ENCODE peak calls at places on chromosomes 7 and 10, in six cellular contexts. F is hepatocyte, X is PC-3, W is neural progenitor cell, O is GM23338, N is GM23248. T is an unnamed sample.

GRCh38 chr10:118818621-118819221 is 64.0 kb upstream of the CACUL1 start:
- DNase-seq in F (no peak), X (no peak), W (no peak), O (no peak), N (no peak), T (no peak)

GRCh38 chr10:71067098-71067760 is 145.1 kb upstream of the UNC5B start:
- DNase-seq in F (no peak), X (no peak), W (no peak), O (no peak), N (no peak), T (no peak)

GRCh38 chr10:72097448-72098300 is 9.3 kb upstream of the SPOCK2 start:
- DNase-seq in F (peak), X (peak), W (no peak), O (no peak), N (peak), T (no peak)

GRCh38 chr7:51304729-51305128 is 11.9 kb downstream of the COBL start:
- DNase-seq in F (no peak), X (peak), W (no peak), O (no peak), N (no peak), T (no peak)

GRCh38 chr10:131176907-131177306 is 134.6 kb downstream of the TCERG1L start:
- DNase-seq in F (no peak), X (no peak), W (no peak), O (no peak), N (no peak), T (no peak)

GRCh38 chr10:12628964-12629766 is 279.8 kb downstream of the CAMK1D start:
- DNase-seq in F (peak), X (peak), W (peak), O (no peak), N (no peak), T (no peak)

GRCh38 chr7:120996983-120997334 is 8.4 kb downstream of the CPED1 start:
- DNase-seq in F (no peak), X (no peak), W (no peak), O (no peak), N (no peak), T (no peak)

GRCh38 chr10:84452006-84452405 is 123.6 kb downstream of the CCSER2 start:
- DNase-seq in F (no peak), X (no peak), W (no peak), O (peak), N (peak), T (no peak)

GRCh38 chr10:74384615-74385213 is 233.7 kb downstream of the ADK start:
- DNase-seq in F (no peak), X (no peak), W (no peak), O (no peak), N (no peak), T (no peak)

GRCh38 chr7:81004098-81004497 is 85.2 kb upstream of the SEMA3C start:
- DNase-seq in F (no peak), X (peak), W (no peak), O (no peak), N (peak), T (no peak)

GRCh38 chr10:86867149-86867548 is 90.3 kb downstream of the MMRN2 start:
- DNase-seq in F (no peak), X (no peak), W (no peak), O (no peak), N (no peak), T (no peak)

GRCh38 chr10:132912685-132913558 is 29.4 kb downstream of the CFAP46 start:
- DNase-seq in F (no peak), X (no peak), W (peak), O (peak), N (no peak), T (no peak)

GRCh38 chr10:75143353-75143752 is 31.9 kb downstream of the SAMD8 start:
- DNase-seq in F (no peak), X (no peak), W (no peak), O (no peak), N (peak), T (no peak)

GRCh38 chr10:63711361-63711760 is 190.2 kb downstream of the REEP3 start:
- DNase-seq in F (peak), X (peak), W (peak), O (peak), N (no peak), T (no peak)

GRCh38 chr10:31745612-31746376 is 182.8 kb downstream of the ARHGAP12 start:
- DNase-seq in F (no peak), X (peak), W (no peak), O (no peak), N (peak), T (no peak)

GRCh38 chr10:79349072-79349491 is 1.8 kb downstream of the PPIF start:
- DNase-seq in F (no peak), X (no peak), W (no peak), O (no peak), N (no peak), T (no peak)

GRCh38 chr7:143882611-143883078 is 19.3 kb downstream of the TCAF1 start:
- DNase-seq in F (peak), X (no peak), W (peak), O (peak), N (peak), T (no peak)

GRCh38 chr7:140983802-140984201 is 30.9 kb downstream of the MRPS33 start:
- DNase-seq in F (no peak), X (peak), W (peak), O (peak), N (no peak), T (peak)

DNA sequence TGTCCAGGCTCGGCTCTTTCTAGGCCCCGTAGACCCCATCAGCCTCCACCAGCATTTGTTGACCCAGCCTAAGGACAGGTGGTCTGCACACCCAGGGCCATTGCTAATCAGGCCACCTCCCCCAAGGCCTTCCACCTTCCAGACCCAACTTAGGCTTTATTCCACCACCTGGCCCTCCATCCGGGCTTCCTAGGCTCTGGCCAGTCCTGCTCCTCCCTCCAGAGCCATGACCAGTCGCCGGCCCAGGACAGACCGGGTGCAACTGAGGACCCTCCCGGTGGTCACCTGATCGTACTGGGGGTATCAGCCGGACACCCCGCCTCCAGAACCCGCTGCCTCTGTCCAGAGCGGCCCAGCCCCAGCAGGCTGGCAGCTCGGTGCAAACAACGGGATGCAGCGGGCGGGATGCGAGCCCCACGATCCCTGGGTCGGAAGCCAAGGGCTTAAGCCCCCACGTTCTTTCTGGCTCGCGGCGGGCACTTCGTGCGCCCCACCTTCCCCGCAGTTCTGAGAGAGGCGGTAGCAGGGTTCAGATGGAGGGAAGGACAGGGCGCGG is 545 bp downstream of the NACAD start:
- DNase-seq in F (no peak), X (no peak), W (peak), O (peak), N (no peak), T (no peak)
- H3K4me3 ChIP-seq in F (peak), X (no peak), W (peak), O (peak), N (no peak), T (no peak)

GRCh38 chr10:91924212-91925021 is 847 bp downstream of the BTAF1 start:
- DNase-seq in F (no peak), X (no peak), W (no peak), O (peak), N (peak), T (no peak)
- TF ChIP-seq EZH2phosphoT487 in F (no peak), X (no peak), W (no peak), O (no peak), N (no peak), T (no peak)

GRCh38 chr10:110397856-110398255 is 93.1 kb upstream of the SMNDC1 start:
- DNase-seq in F (no peak), X (no peak), W (no peak), O (no peak), N (no peak), T (no peak)

GRCh38 chr10:110399163-110400094 is 94.7 kb upstream of the SMNDC1 start:
- DNase-seq in F (peak), X (peak), W (no peak), O (no peak), N (peak), T (no peak)

GRCh38 chr10:110396284-110396651 is 91.5 kb upstream of the SMNDC1 start:
- DNase-seq in F (no peak), X (no peak), W (no peak), O (no peak), N (no peak), T (no peak)

GRCh38 chr10:110400173-110400947 is 95.6 kb upstream of the SMNDC1 start:
- DNase-seq in F (no peak), X (peak), W (no peak), O (no peak), N (no peak), T (no peak)

GRCh38 chr10:110398419-110399162 is 93.9 kb upstream of the SMNDC1 start:
- DNase-seq in F (peak), X (peak), W (peak), O (peak), N (peak), T (no peak)
- H3K27ac ChIP-seq in F (peak), X (peak), W (no peak), O (no peak), N (peak), T (no peak)

DNA sequence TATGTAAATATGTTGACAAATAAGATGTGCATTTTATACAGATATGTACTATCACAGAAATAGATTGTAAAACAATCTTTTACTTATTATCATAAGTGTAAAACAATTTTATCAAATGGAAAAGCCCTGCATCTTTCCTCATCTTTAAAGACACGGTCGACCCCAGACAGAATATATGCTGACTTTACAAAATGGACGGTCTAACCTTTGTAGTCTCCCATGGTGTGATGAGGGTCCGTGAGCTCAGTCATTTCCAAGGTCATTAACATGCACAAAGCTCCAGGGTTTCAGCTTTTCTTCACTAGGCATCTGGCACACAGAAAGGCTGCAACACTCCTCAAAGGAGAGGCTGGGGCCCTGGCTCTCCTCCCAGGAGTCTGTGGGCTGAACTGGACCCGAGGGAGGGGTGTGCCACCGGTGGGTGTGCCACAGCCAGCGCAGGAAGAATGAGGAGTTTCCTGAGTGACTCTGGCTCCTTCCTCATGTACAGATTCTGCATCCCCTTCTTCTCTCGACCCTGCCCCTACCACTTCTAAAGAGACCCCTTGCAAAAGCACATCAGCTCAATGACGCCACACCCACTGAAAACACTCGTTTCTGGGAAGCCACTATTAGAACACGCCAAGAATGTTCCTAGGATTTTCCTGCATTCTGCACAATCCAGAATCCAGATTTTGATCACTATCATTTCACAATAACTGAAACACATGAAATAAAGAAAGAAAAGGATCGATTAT is 26.2 kb upstream of the ABLIM1 start:
- DNase-seq in F (peak), X (peak), W (no peak), O (no peak), N (peak), T (no peak)
- H3K4me3 ChIP-seq in F (no peak), X (peak), W (no peak), O (no peak), N (peak), T (no peak)

GRCh38 chr10:89064764-89065163 is 74.2 kb downstream of the FAS start:
- DNase-seq in F (no peak), X (no peak), W (no peak), O (no peak), N (no peak), T (no peak)
- TF ChIP-seq EZH2phosphoT487 in F (no peak), X (no peak), W (no peak), O (no peak), N (no peak), T (no peak)

GRCh38 chr7:47735431-47736345 is 153.8 kb upstream of the TNS3 start:
- DNase-seq in F (no peak), X (no peak), W (no peak), O (no peak), N (no peak), T (no peak)

GRCh38 chr7:47739301-47739870 is 157.5 kb upstream of the TNS3 start:
- DNase-seq in F (no peak), X (no peak), W (peak), O (peak), N (no peak), T (no peak)

GRCh38 chr7:47739901-47740300 is 158.0 kb upstream of the TNS3 start:
- DNase-seq in F (no peak), X (no peak), W (no peak), O (no peak), N (no peak), T (no peak)

GRCh38 chr7:47738563-47739166 is 156.8 kb upstream of the TNS3 start:
- DNase-seq in F (no peak), X (no peak), W (no peak), O (no peak), N (no peak), T (no peak)

DNA sequence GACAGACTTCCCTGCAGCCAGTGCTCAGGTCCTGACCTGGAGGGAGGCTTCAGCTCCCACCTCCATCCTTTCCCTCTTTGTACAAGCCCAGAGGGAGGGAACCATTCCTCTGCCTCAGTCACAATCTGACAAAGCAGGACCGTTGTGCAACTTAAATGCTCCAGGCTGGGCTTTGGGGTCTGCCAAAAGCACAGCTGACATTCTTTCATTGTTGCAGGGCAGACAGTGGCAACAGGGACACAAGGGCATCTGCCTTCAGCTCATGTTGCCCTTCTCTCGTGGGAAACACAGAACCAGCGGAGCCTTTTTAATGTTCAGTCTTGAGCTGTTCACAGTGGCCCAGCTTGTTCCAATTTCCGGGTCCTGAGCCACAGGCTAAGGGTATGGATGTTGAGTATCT is 155.7 kb upstream of the TNS3 start:
- DNase-seq in F (no peak), X (no peak), W (no peak), O (no peak), N (no peak), T (no peak)
- H3K27ac ChIP-seq in F (no peak), X (no peak), W (no peak), O (no peak), N (no peak), T (no peak)

GRCh38 chr10:8044908-8045727 is 9.4 kb upstream of the GATA3 start:
- DNase-seq in F (peak), X (no peak), W (peak), O (peak), N (no peak), T (no peak)
- H3K4me3 ChIP-seq in F (peak), X (no peak), W (peak), O (peak), N (peak), T (no peak)

T was measured in OCI-LY7.